ENCODE peak calls at places on chromosome 12, in seven cellular contexts. Y is CD8-positive, alpha-beta T cell; W is CD4-positive, alpha-beta memory T cell; H is tibial nerve; N is IMR-90; E is GM23248; C is heart right ventricle. D is an unnamed sample.
A peak's percentile ranks its signal among the peaks of the same experiment; 100 is the strongest.

GRCh38 chr12:131011165-131012079 is 57.7 kb downstream of the ADGRD1 start:
- DNase-seq in Y (no peak), W (no peak), H (peak; percentile 71), N (no peak), E (peak; percentile 65), C (peak; percentile 48), D (no peak)

GRCh38 chr12:115638753-115639666 is 638.5 kb downstream of the MED13L start:
- DNase-seq in Y (no peak), W (no peak), H (no peak), N (no peak), E (no peak), C (no peak), D (no peak)

GRCh38 chr12:80565276-80565675 is 121.2 kb downstream of the PTPRQ start:
- DNase-seq in Y (no peak), W (no peak), H (no peak), N (peak; percentile 84), E (no peak), C (no peak), D (no peak)

GRCh38 chr12:2276288-2276842 is 223.6 kb downstream of the CACNA1C start:
- DNase-seq in Y (no peak), W (no peak), H (no peak), N (peak; percentile 65), E (peak; percentile 54), C (no peak), D (no peak)

GRCh38 chr12:104448475-104448874 is 8.3 kb upstream of the CHST11 start:
- DNase-seq in Y (no peak), W (no peak), H (no peak), N (no peak), E (no peak), C (no peak), D (no peak)

GRCh38 chr12:21975293-21975692 is 34.1 kb upstream of the ABCC9 start:
- DNase-seq in Y (no peak), W (no peak), H (no peak), N (no peak), E (no peak), C (no peak), D (no peak)

GRCh38 chr12:46958093-46958492 is 121.3 kb upstream of the PCED1B start:
- DNase-seq in Y (no peak), W (no peak), H (no peak), N (no peak), E (no peak), C (no peak), D (no peak)

GRCh38 chr12:42902001-42902400 is 312.5 kb upstream of the PRICKLE1 start:
- DNase-seq in Y (no peak), W (no peak), H (no peak), N (no peak), E (no peak), C (no peak), D (no peak)

GRCh38 chr12:114682920-114683708 is 861 bp downstream of the TBX3 start:
- DNase-seq in Y (no peak), W (no peak), H (no peak), N (no peak), E (peak; percentile 72), C (peak; percentile 38), D (no peak)

GRCh38 chr12:34396861-34397590 is 374.7 kb downstream of the ALG10 start:
- DNase-seq in Y (peak; percentile 10), W (no peak), H (no peak), N (no peak), E (no peak), C (peak; percentile 1), D (no peak)

GRCh38 chr12:13278249-13278787 is 81.8 kb downstream of the EMP1 start:
- DNase-seq in Y (peak; percentile 38), W (peak; percentile 40), H (peak; percentile 67), N (peak; percentile 58), E (peak; percentile 71), C (peak; percentile 58), D (peak; percentile 13)

GRCh38 chr12:123807670-123808069 is 45.6 kb downstream of the DNAH10 start:
- DNase-seq in Y (no peak), W (no peak), H (no peak), N (no peak), E (no peak), C (no peak), D (no peak)

GRCh38 chr12:96456265-96456974 is 33.0 kb upstream of the CFAP54 start:
- DNase-seq in Y (no peak), W (no peak), H (no peak), N (no peak), E (no peak), C (no peak), D (no peak)

GRCh38 chr12:76720068-76720467 is 43.8 kb upstream of the ZDHHC17 start:
- DNase-seq in Y (no peak), W (no peak), H (no peak), N (peak; percentile 73), E (peak; percentile 68), C (no peak), D (no peak)

GRCh38 chr12:27497446-27497845 is 26.6 kb upstream of the PPFIBP1 start:
- DNase-seq in Y (no peak), W (no peak), H (no peak), N (no peak), E (no peak), C (no peak), D (no peak)

GRCh38 chr12:79634957-79635471 is 55.8 kb downstream of the PAWR start:
- DNase-seq in Y (no peak), W (no peak), H (no peak), N (no peak), E (peak; percentile 78), C (no peak), D (no peak)

GRCh38 chr12:94815958-94816357 is 165.6 kb upstream of the TMCC3 start:
- DNase-seq in Y (no peak), W (no peak), H (no peak), N (no peak), E (no peak), C (no peak), D (no peak)

GRCh38 chr12:110180591-110181005 is 56.4 kb downstream of the IFT81 start:
- DNase-seq in Y (no peak), W (no peak), H (no peak), N (peak; percentile 51), E (peak; percentile 67), C (no peak), D (no peak)

GRCh38 chr12:51834411-51834810 is 14.1 kb downstream of the FIGNL2 start:
- DNase-seq in Y (no peak), W (no peak), H (no peak), N (no peak), E (no peak), C (no peak), D (no peak)

GRCh38 chr12:51838036-51838435 is 10.5 kb downstream of the FIGNL2 start:
- DNase-seq in Y (no peak), W (no peak), H (no peak), N (no peak), E (no peak), C (no peak), D (no peak)

GRCh38 chr12:51837286-51837685 is 11.2 kb downstream of the FIGNL2 start:
- DNase-seq in Y (no peak), W (no peak), H (no peak), N (no peak), E (no peak), C (no peak), D (no peak)

GRCh38 chr12:51836833-51837184 is 11.7 kb downstream of the FIGNL2 start:
- DNase-seq in Y (no peak), W (no peak), H (no peak), N (no peak), E (no peak), C (no peak), D (no peak)

GRCh38 chr12:51836012-51836832 is 12.3 kb downstream of the FIGNL2 start:
- DNase-seq in Y (no peak), W (no peak), H (no peak), N (no peak), E (peak; percentile 40), C (no peak), D (no peak)
- H3K27me3 ChIP-seq in Y (no peaks in the 10 kb centered on the region), W (no peaks in the 10 kb centered on the region), H (no peaks in the 10 kb centered on the region), N (peaks cover 83% of the 10 kb centered on the region), E (peaks cover 69% of the 10 kb centered on the region), C (peaks cover 4% of the 10 kb centered on the region), D (no peaks in the 10 kb centered on the region)

GRCh38 chr12:54340845-54341244 is 15.9 kb downstream of the COPZ1 start:
- DNase-seq in Y (no peak), W (no peak), H (no peak), N (no peak), E (no peak), C (no peak), D (no peak)
- H3K36me3 ChIP-seq in Y (peaks cover 27% of the 10 kb centered on the region), W (peaks cover 47% of the 10 kb centered on the region), H (peaks cover 12% of the 10 kb centered on the region), N (peaks cover 19% of the 10 kb centered on the region), E (peaks cover 26% of the 10 kb centered on the region), C (peaks cover 59% of the 10 kb centered on the region), D (peaks cover 51% of the 10 kb centered on the region)

DNA sequence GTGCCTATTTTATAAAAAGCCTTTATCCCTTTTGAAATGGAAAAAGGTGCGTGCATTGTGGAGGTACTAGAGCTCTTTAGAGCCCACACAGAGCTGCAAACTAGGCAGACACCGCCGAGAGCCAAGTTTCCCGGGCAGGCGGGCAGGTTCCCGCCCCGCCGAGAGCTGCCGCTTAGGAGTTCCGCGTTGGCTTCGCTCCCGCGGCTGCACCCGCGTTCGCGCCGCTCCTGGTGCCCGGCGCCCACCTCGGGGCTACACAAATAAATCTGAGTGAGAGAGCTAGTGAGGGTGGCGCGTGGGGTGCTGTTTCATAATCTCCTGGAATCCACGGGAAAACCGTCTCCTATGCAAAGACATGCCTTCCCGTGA is 715 bp downstream of the KITLG start:
- DNase-seq in Y (no peak), W (no peak), H (peak; percentile 25), N (no peak), E (peak; percentile 71), C (peak; percentile 31), D (no peak)
- H3K27me3 ChIP-seq in Y (peaks cover 3% of the 10 kb centered on the region), W (peaks cover 3% of the 10 kb centered on the region), H (no peaks in the 10 kb centered on the region), N (no peaks in the 10 kb centered on the region), E (no peaks in the 10 kb centered on the region), C (no peaks in the 10 kb centered on the region), D (no peaks in the 10 kb centered on the region)

GRCh38 chr12:57208116-57208945 is 8.3 kb upstream of the NXPH4 start:
- DNase-seq in Y (no peak), W (no peak), H (no peak), N (no peak), E (no peak), C (no peak), D (no peak)
- H3K36me3 ChIP-seq in Y (no peaks in the 10 kb centered on the region), W (no peaks in the 10 kb centered on the region), H (peaks cover 11% of the 10 kb centered on the region), N (peaks cover 93% of the 10 kb centered on the region), E (peaks cover 39% of the 10 kb centered on the region), C (peaks cover 93% of the 10 kb centered on the region), D (no peaks in the 10 kb centered on the region)

DNA sequence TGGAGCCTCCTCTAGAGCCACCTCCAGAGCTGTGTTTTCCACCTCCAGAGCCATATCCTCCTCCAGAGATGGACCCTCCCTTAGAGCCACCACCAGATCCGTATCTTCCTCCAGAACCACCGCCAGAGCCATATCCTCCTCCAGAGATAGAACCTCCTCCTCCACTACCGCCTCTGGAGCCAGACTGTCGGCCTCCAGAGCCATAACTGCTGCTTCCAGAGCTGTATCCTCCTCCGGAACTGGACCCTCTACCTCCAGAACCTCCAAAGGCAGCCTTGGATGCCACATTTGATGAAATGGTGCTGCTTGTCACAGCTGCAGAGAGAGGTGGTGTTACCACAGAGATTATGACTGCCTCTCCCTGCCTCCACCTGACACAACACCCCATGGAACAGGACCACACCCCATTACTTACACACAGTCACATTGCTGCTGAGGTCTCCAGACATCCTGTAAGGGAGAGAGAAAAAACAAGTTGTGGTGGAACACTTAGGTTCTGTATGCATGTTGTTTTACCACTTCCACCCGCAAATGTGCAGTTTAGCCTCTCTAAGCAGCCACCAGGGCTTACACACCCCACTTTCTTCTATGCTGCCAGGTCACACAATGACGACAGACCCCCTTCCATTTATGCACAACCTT is 6.8 kb downstream of the KRT2 start:
- DNase-seq in Y (peak; percentile 91), W (peak; percentile 84), H (no peak), N (no peak), E (no peak), C (no peak), D (peak; percentile 20)
- H3K27me3 ChIP-seq in Y (no peaks in the 10 kb centered on the region), W (no peaks in the 10 kb centered on the region), H (no peaks in the 10 kb centered on the region), N (peaks cover 35% of the 10 kb centered on the region), E (peaks cover 56% of the 10 kb centered on the region), C (peaks cover 6% of the 10 kb centered on the region), D (no peaks in the 10 kb centered on the region)

D was measured in effector memory CD4-positive, alpha-beta T cell.